ENCODE peak calls at places on chromosomes 6 and 20, in eight cellular contexts. H is PC-3, G is Panc1, V is astrocyte of the cerebellum, X is transverse colon, C is bronchial epithelial cell, M is BJ, F is fibroblast of pulmonary artery. L is an unnamed sample.

GRCh38 chr6:4344317-4344899 is 209.0 kb upstream of the ECI2 start:
- DNase-seq in M (no peak), F (no peak), X (no peak), H (peak), V (no peak), G (no peak), C (peak), L (peak)

GRCh38 chr20:62543470-62544302 is 67.9 kb upstream of the GATA5 start:
- DNase-seq in C (no peak), G (no peak), V (no peak), H (no peak), M (no peak), F (no peak), X (no peak), L (no peak)

GRCh38 chr6:151044465-151045441 is 179.3 kb downstream of the MTHFD1L start:
- DNase-seq in C (peak), X (peak), V (peak), M (peak), F (peak), H (peak), G (peak), L (no peak)

GRCh38 chr6:166364480-166364879 is 18.3 kb downstream of the MPC1 start:
- DNase-seq in H (no peak), M (no peak), C (no peak), F (no peak), V (no peak), X (no peak), G (no peak), L (no peak)

GRCh38 chr6:2124260-2124709 is 121.1 kb downstream of the GMDS start:
- DNase-seq in G (no peak), C (peak), H (no peak), M (no peak), X (no peak), V (no peak), F (peak), L (no peak)

GRCh38 chr6:26126394-26127221 is 39.4 kb downstream of the HFE start:
- DNase-seq in V (no peak), H (peak), M (no peak), F (no peak), C (peak), G (no peak), X (peak), L (no peak)

GRCh38 chr20:48186447-48186846 is 401.2 kb upstream of the SULF2 start:
- DNase-seq in C (peak), V (no peak), H (peak), F (peak), G (no peak), X (no peak), M (no peak), L (no peak)

GRCh38 chr6:43274916-43275597 is 23.0 kb upstream of the SLC22A7 start:
- DNase-seq in C (no peak), V (no peak), X (peak), G (no peak), H (no peak), M (no peak), F (no peak), L (no peak)

GRCh38 chr20:34907616-34908469 is 31.4 kb downstream of the ACSS2 start:
- DNase-seq in M (peak), H (peak), G (peak), V (peak), C (peak), X (peak), F (peak), L (peak)

GRCh38 chr6:64050586-64050985 is 415.0 kb downstream of the PHF3 start:
- DNase-seq in V (no peak), X (no peak), F (no peak), G (no peak), H (no peak), C (no peak), M (no peak), L (no peak)

GRCh38 chr6:14875678-14876063 is 370.2 kb upstream of the JARID2 start:
- DNase-seq in V (no peak), H (no peak), X (no peak), G (no peak), C (no peak), M (no peak), F (no peak), L (no peak)

GRCh38 chr6:167576050-167576741 is 250.5 kb upstream of the AFDN start:
- DNase-seq in V (no peak), F (no peak), G (no peak), C (no peak), H (no peak), X (no peak), M (no peak), L (no peak)

GRCh38 chr20:48970681-48971370 is 49.3 kb downstream of the ARFGEF2 start:
- DNase-seq in M (no peak), V (no peak), G (no peak), H (no peak), C (no peak), F (no peak), X (no peak), L (no peak)

GRCh38 chr20:38221041-38221589 is 39.4 kb downstream of the KIAA1755 start:
- DNase-seq in F (peak), V (no peak), X (peak), C (peak), G (no peak), H (peak), M (no peak), L (no peak)

GRCh38 chr6:112362827-112363565 is 15.9 kb downstream of the RFPL4B start:
- DNase-seq in G (no peak), V (no peak), X (no peak), M (no peak), F (no peak), H (no peak), C (peak), L (no peak)

GRCh38 chr6:41406821-41407787 is 71.7 kb downstream of the NCR2 start:
- DNase-seq in M (no peak), V (no peak), C (no peak), G (no peak), F (no peak), X (no peak), H (no peak), L (no peak)

GRCh38 chr6:66897576-66897975 is 1190.5 kb upstream of the EYS start:
- DNase-seq in H (peak), M (no peak), G (no peak), X (no peak), V (no peak), F (peak), C (peak), L (peak)

GRCh38 chr6:112501705-112502104 is 154.6 kb downstream of the RFPL4B start:
- DNase-seq in C (no peak), M (no peak), X (no peak), V (peak), F (peak), H (no peak), G (no peak), L (no peak)

GRCh38 chr6:111361648-111362047 is 121.4 kb downstream of the REV3L start:
- DNase-seq in G (peak), H (peak), M (no peak), C (peak), X (peak), V (peak), F (peak), L (peak)

GRCh38 chr6:137531376-137532092 is 37.3 kb upstream of the OLIG3 start:
- DNase-seq in C (no peak), G (no peak), V (no peak), H (no peak), M (no peak), F (no peak), X (no peak), L (no peak)

GRCh38 chr6:138410048-138410735 is 6.2 kb downstream of the HEBP2 start:
- DNase-seq in V (no peak), X (no peak), F (peak), G (no peak), H (no peak), C (peak), M (no peak), L (no peak)

GRCh38 chr6:76771076-76771634 is 692.1 kb downstream of the HTR1B start:
- DNase-seq in V (no peak), M (no peak), F (peak), X (no peak), G (no peak), H (no peak), C (no peak), L (no peak)

GRCh38 chr6:43052842-43053544 is 658 bp downstream of the CUL7 start:
- DNase-seq in H (no peak), V (no peak), C (no peak), G (no peak), X (peak), M (no peak), F (peak), L (no peak)

GRCh38 chr6:31947070-31947675 is 1.3 kb downstream of the CFB start:
- DNase-seq in X (no peak), F (no peak), C (no peak), H (no peak), G (no peak), M (no peak), V (no peak), L (no peak)

GRCh38 chr6:31943742-31944141 is 2.2 kb upstream of the CFB start:
- DNase-seq in X (no peak), F (no peak), C (no peak), H (no peak), V (no peak), G (no peak), M (no peak), L (no peak)

GRCh38 chr6:31946370-31946885 is 533 bp downstream of the CFB start:
- DNase-seq in X (no peak), C (no peak), V (no peak), M (no peak), G (no peak), H (no peak), F (no peak), L (no peak)

GRCh38 chr6:31945154-31945506 is 765 bp upstream of the CFB start:
- DNase-seq in C (no peak), X (no peak), V (no peak), H (no peak), M (no peak), G (no peak), F (no peak), L (no peak)

GRCh38 chr6:31945507-31946369 is at the start of gene CFB:
- DNase-seq in V (peak), X (peak), H (peak), M (no peak), C (peak), F (peak), G (no peak), L (no peak)
- H3K4me3 ChIP-seq in V (peak), X (peak), H (peak), M (no peak), C (peak), F (peak), G (peak), L (no peak)

GRCh38 chr6:158270389-158271127 is 41.7 kb upstream of the TULP4 start:
- DNase-seq in C (no peak), H (no peak), V (no peak), X (no peak), M (no peak), G (no peak), F (no peak), L (no peak)
- TF ChIP-seq CTCF in C (no peak), H (no peak), V (no peak), X (no peak), M (no peak), G (no peak), F (no peak), L (no peak)

GRCh38 chr20:50491168-50491567 is 19.0 kb upstream of the PTPN1 start:
- DNase-seq in V (no peak), F (no peak), H (no peak), C (no peak), M (no peak), G (no peak), X (no peak), L (no peak)
- H3K4me3 ChIP-seq in V (no peak), F (no peak), H (no peak), C (no peak), M (no peak), G (no peak), X (no peak), L (no peak)

DNA sequence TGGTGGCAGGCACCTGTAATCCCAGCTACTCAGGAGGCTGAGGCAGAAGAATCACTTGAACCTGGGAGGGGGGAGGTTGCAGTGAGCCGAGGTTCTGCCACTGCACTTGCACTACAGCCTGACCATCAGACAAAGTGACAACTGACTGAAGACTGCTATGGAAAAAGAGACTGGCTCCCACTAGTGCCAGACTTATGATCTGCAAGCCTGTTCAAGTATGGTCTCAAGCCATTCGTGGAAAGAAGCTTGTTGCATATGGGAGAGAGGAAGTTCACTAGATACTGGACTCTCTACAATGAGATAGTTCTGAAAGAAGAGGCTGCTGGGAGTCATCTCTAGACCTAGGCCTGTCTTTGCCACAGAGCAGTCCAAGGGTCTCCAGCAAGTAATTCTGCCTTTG is 26.7 kb downstream of the MDN1 start:
- DNase-seq in F (peak), C (peak), X (peak), H (peak), V (peak), G (peak), M (no peak), L (no peak)
- TF ChIP-seq CTCF in F (peak), C (peak), X (peak), H (peak), V (peak), G (peak), M (peak), L (peak)

GRCh38 chr6:106163966-106164877 is 78.1 kb downstream of the PRDM1 start:
- DNase-seq in G (no peak), X (peak), H (no peak), M (peak), F (peak), C (no peak), V (peak), L (no peak)
- H3K4me3 ChIP-seq in G (no peak), X (no peak), H (no peak), M (no peak), F (peak), C (no peak), V (no peak), L (no peak)

GRCh38 chr20:50456452-50457324 is 53.5 kb upstream of the PTPN1 start:
- DNase-seq in M (no peak), H (no peak), G (no peak), V (no peak), C (no peak), X (no peak), F (no peak), L (no peak)
- TF ChIP-seq CTCF in M (no peak), H (peak), G (no peak), V (no peak), C (peak), X (no peak), F (peak), L (peak)

GRCh38 chr6:32086661-32087573 is 22.2 kb downstream of the TNXB start:
- DNase-seq in H (peak), C (no peak), G (no peak), M (peak), V (peak), F (peak), X (no peak), L (peak)
- H3K4me3 ChIP-seq in H (peak), C (no peak), G (no peak), M (no peak), V (no peak), F (no peak), X (no peak), L (no peak)

L was measured in HFF-Myc.